ENCODE peak calls at places on chromosomes 5 and 9, in five cellular contexts. G, Q, B, J and O are unnamed samples.

GRCh38 chr5:62731011-62731410 is 152.4 kb downstream of the LRRC70 start:
- DNase-seq in G (no peak), J (no peak), B (no peak), Q (no peak), O (no peak)

GRCh38 chr9:136401173-136401922 is 1.4 kb upstream of the SNAPC4 start:
- DNase-seq in J (no peak), B (no peak), Q (no peak), G (no peak), O (no peak)

GRCh38 chr9:114112778-114113585 is 13.9 kb upstream of the KIF12 start:
- DNase-seq in Q (no peak), B (peak), J (peak), G (peak), O (no peak)

GRCh38 chr5:115850771-115851416 is 9.2 kb downstream of the AP3S1 start:
- DNase-seq in B (no peak), G (no peak), J (no peak), Q (no peak), O (no peak)

GRCh38 chr9:35728041-35728971 is 3.7 kb downstream of the TLN1 start:
- DNase-seq in Q (peak), B (peak), G (peak), J (peak), O (no peak)

GRCh38 chr5:176619203-176619568 is 9.2 kb upstream of the GPRIN1 start:
- DNase-seq in Q (peak), J (peak), B (no peak), G (peak), O (peak)

GRCh38 chr9:27625751-27626628 is 52.7 kb upstream of the C9orf72 start:
- DNase-seq in J (no peak), G (no peak), Q (no peak), B (no peak), O (peak)

GRCh38 chr5:41416336-41416735 is 94.1 kb downstream of the PLCXD3 start:
- DNase-seq in J (no peak), B (no peak), Q (no peak), G (peak), O (no peak)

GRCh38 chr5:135978212-135978631 is 23.4 kb upstream of the LECT2 start:
- DNase-seq in J (no peak), B (no peak), Q (no peak), G (no peak), O (no peak)

GRCh38 chr9:77827104-77827784 is 179.1 kb upstream of the GNA14 start:
- DNase-seq in B (no peak), Q (no peak), J (no peak), G (no peak), O (no peak)

GRCh38 chr5:180304016-180304292 is 12.1 kb upstream of the MAPK9 start:
- DNase-seq in J (no peak), Q (no peak), B (peak), G (no peak), O (no peak)

GRCh38 chr9:98627291-98627690 is 81.4 kb downstream of the GABBR2 start:
- DNase-seq in J (no peak), Q (no peak), B (no peak), G (no peak), O (no peak)

GRCh38 chr9:133351908-133352634 is 4.1 kb downstream of the RPL7A start:
- DNase-seq in J (peak), G (no peak), B (no peak), Q (peak), O (no peak)

GRCh38 chr9:14343948-14344547 is 30.1 kb upstream of the NFIB start:
- DNase-seq in G (peak), B (peak), J (no peak), Q (peak), O (no peak)

GRCh38 chr9:37156781-37157356 is 36.5 kb downstream of the ZCCHC7 start:
- DNase-seq in G (no peak), Q (no peak), B (no peak), J (no peak), O (peak)

GRCh38 chr5:60929024-60929423 is 15.8 kb downstream of the ERCC8 start:
- DNase-seq in B (no peak), G (no peak), J (no peak), Q (no peak), O (no peak)

GRCh38 chr9:33489070-33489469 is 15.3 kb upstream of the NOL6 start:
- DNase-seq in B (no peak), G (no peak), Q (no peak), J (no peak), O (no peak)

GRCh38 chr5:168353216-168353957 is 61.9 kb downstream of the WWC1 start:
- DNase-seq in J (no peak), Q (no peak), G (no peak), B (peak), O (no peak)

GRCh38 chr5:168851902-168852321 is 272.7 kb upstream of the PANK3 start:
- DNase-seq in Q (no peak), J (no peak), G (no peak), B (no peak), O (peak)

GRCh38 chr5:158261669-158262367 is 402.9 kb upstream of the CLINT1 start:
- DNase-seq in B (no peak), G (no peak), J (no peak), Q (no peak), O (peak)

GRCh38 chr9:36386396-36386795 is 13.7 kb downstream of the RNF38 start:
- DNase-seq in Q (no peak), G (no peak), J (no peak), B (no peak), O (peak)

GRCh38 chr5:158456756-158457155 is 597.8 kb upstream of the CLINT1 start:
- DNase-seq in G (no peak), B (no peak), Q (no peak), J (no peak), O (peak)

GRCh38 chr5:80860934-80861613 is 99.1 kb upstream of the RASGRF2 start:
- DNase-seq in B (no peak), J (no peak), G (no peak), Q (no peak), O (no peak)

GRCh38 chr5:92594031-92594430 is 987.0 kb downstream of the NR2F1-AS1 start:
- DNase-seq in J (no peak), Q (no peak), G (no peak), B (no peak), O (no peak)

GRCh38 chr9:100108572-100108971 is 9.5 kb downstream of the INVS start:
- DNase-seq in J (no peak), G (no peak), Q (no peak), B (no peak), O (no peak)

GRCh38 chr9:36443581-36443980 is 43.5 kb upstream of the RNF38 start:
- DNase-seq in B (no peak), G (no peak), Q (no peak), J (no peak), O (peak)

GRCh38 chr9:96020822-96021615 is 145.5 kb downstream of the ERCC6L2 start:
- DNase-seq in G (peak), Q (peak), J (peak), B (no peak), O (no peak)

GRCh38 chr5:114658179-114658578 is 296.3 kb downstream of the KCNN2 start:
- DNase-seq in Q (no peak), J (no peak), B (no peak), G (no peak), O (no peak)

GRCh38 chr5:140205952-140206351 is 31.0 kb downstream of the CYSTM1 start:
- DNase-seq in J (no peak), B (no peak), G (peak), Q (no peak), O (no peak)

GRCh38 chr5:60023255-60023654 is 129.7 kb upstream of the PDE4D start:
- DNase-seq in J (no peak), G (no peak), Q (no peak), B (no peak), O (no peak)

GRCh38 chr9:123120131-123120530 is 86.7 kb downstream of the GPR21 start:
- DNase-seq in G (no peak), J (no peak), Q (no peak), B (no peak), O (no peak)

GRCh38 chr5:65871182-65871581 is 55.2 kb upstream of the ERBIN start:
- DNase-seq in Q (no peak), G (no peak), B (no peak), J (no peak), O (peak)

GRCh38 chr5:74251106-74252032 is 389.2 kb downstream of the ENC1 start:
- DNase-seq in G (no peak), B (no peak), J (no peak), Q (no peak), O (peak)